ENCODE peak calls at places on chromosomes 3 and 15, in seven cellular contexts. G is central memory CD4-positive, alpha-beta T cell; F is HT-29; I is activated T-cell treated with anti-CD3 and anti-CD28 coated beads for 1 hour; T is NCI-H345; C is prostate gland; O is natural killer cell. H is an unnamed sample.

GRCh38 chr15:84766461-84767005 is 18.1 kb downstream of the ZNF592 start:
- DNase-seq in G (no peak), F (peak; percentile 33), I (no peak), T (no peak), C (no peak), O (no peak), H (no peak)

GRCh38 chr15:66249623-66250174 is 3.9 kb downstream of the MEGF11 start:
- DNase-seq in G (no peak), F (no peak), I (no peak), T (no peak), C (no peak), O (no peak), H (no peak)

GRCh38 chr15:73331991-73332925 is 36.5 kb downstream of the HCN4 start:
- DNase-seq in G (no peak), F (no peak), I (no peak), T (no peak), C (no peak), O (no peak), H (no peak)

GRCh38 chr3:127170794-127171193 is 22.1 kb upstream of the PRR23E start:
- DNase-seq in G (no peak), F (no peak), I (no peak), T (peak; percentile 35), C (no peak), O (no peak), H (no peak)

GRCh38 chr15:71386448-71387236 is 271.4 kb downstream of the THSD4 start:
- DNase-seq in G (peak; percentile 5), F (peak; percentile 80), I (no peak), T (peak; percentile 4), C (peak; percentile 33), O (no peak), H (no peak)

GRCh38 chr3:43081796-43082195 is 24.1 kb downstream of the POMGNT2 start:
- DNase-seq in G (no peak), F (no peak), I (no peak), T (no peak), C (no peak), O (no peak), H (no peak)

GRCh38 chr3:51391566-51392300 is 648 bp downstream of the RBM15B start:
- DNase-seq in G (peak; percentile 64), F (peak; percentile 19), I (peak; percentile 30), T (no peak), C (no peak), O (peak; percentile 50), H (peak; percentile 56)

GRCh38 chr15:32889189-32889588 is 171.4 kb downstream of the GREM1 start:
- DNase-seq in G (no peak), F (no peak), I (no peak), T (no peak), C (no peak), O (no peak), H (no peak)

GRCh38 chr15:68526269-68526668 is 52.5 kb upstream of the CORO2B start:
- DNase-seq in G (no peak), F (no peak), I (no peak), T (no peak), C (no peak), O (no peak), H (no peak)

H was measured in activated CD4-positive, alpha-beta memory T cell treated with anti-CD3 and anti-CD28 coated beads for 36 hours.